ENCODE peak calls at places on chromosomes 11 and 22, in eight cellular contexts. One of them, this sample, is unnamed.

GRCh38 chr11:86812322-86812670 is 12.0 kb downstream of the PRSS23 start:
- DNase-seq in globus pallidus: no peak
- DNase-seq in mesenchymal stem cell: no peak
- DNase-seq in substantia nigra: no peak
- DNase-seq in left ventricle myocardium superior: no peak
- DNase-seq in tibial nerve: no peak
- DNase-seq in iPS-NIHi11: no peak
- DNase-seq in effector memory CD8-positive, alpha-beta T cell: no peak
- DNase-seq in this sample: no peak

GRCh38 chr11:119700536-119701346 is 28.3 kb downstream of the NECTIN1 start:
- DNase-seq in globus pallidus: no peak
- DNase-seq in mesenchymal stem cell: no peak
- DNase-seq in substantia nigra: no peak
- DNase-seq in left ventricle myocardium superior: no peak
- DNase-seq in tibial nerve: no peak
- DNase-seq in iPS-NIHi11: no peak
- DNase-seq in effector memory CD8-positive, alpha-beta T cell: no peak
- DNase-seq in this sample: no peak

GRCh38 chr11:17734986-17735822 is 623 bp downstream of the KCNC1 start:
- DNase-seq in globus pallidus: peak; percentile 31
- DNase-seq in mesenchymal stem cell: peak; percentile 78
- DNase-seq in substantia nigra: peak; percentile 48
- DNase-seq in left ventricle myocardium superior: peak; percentile 84
- DNase-seq in tibial nerve: peak; percentile 24
- DNase-seq in iPS-NIHi11: peak; percentile 91
- DNase-seq in effector memory CD8-positive, alpha-beta T cell: no peak
- DNase-seq in this sample: peak; percentile 87

GRCh38 chr22:36871669-36872081 is 10.9 kb downstream of the NCF4 start:
- DNase-seq in globus pallidus: no peak
- DNase-seq in mesenchymal stem cell: no peak
- DNase-seq in substantia nigra: no peak
- DNase-seq in left ventricle myocardium superior: no peak
- DNase-seq in tibial nerve: no peak
- DNase-seq in iPS-NIHi11: peak; percentile 70
- DNase-seq in effector memory CD8-positive, alpha-beta T cell: no peak
- DNase-seq in this sample: peak; percentile 30

GRCh38 chr22:43387815-43388214 is 24.0 kb upstream of the MPPED1 start:
- DNase-seq in globus pallidus: no peak
- DNase-seq in mesenchymal stem cell: no peak
- DNase-seq in substantia nigra: no peak
- DNase-seq in left ventricle myocardium superior: no peak
- DNase-seq in tibial nerve: no peak
- DNase-seq in iPS-NIHi11: no peak
- DNase-seq in effector memory CD8-positive, alpha-beta T cell: no peak
- DNase-seq in this sample: no peak

GRCh38 chr11:61026121-61027031 is 54.9 kb downstream of the CD6 start:
- DNase-seq in globus pallidus: peak; percentile 35
- DNase-seq in mesenchymal stem cell: no peak
- DNase-seq in substantia nigra: no peak
- DNase-seq in left ventricle myocardium superior: no peak
- DNase-seq in tibial nerve: no peak
- DNase-seq in iPS-NIHi11: no peak
- DNase-seq in effector memory CD8-positive, alpha-beta T cell: no peak
- DNase-seq in this sample: no peak

GRCh38 chr11:1817511-1817910 is 17.3 kb upstream of the SYT8 start:
- DNase-seq in globus pallidus: no peak
- DNase-seq in mesenchymal stem cell: no peak
- DNase-seq in substantia nigra: no peak
- DNase-seq in left ventricle myocardium superior: no peak
- DNase-seq in tibial nerve: no peak
- DNase-seq in iPS-NIHi11: no peak
- DNase-seq in effector memory CD8-positive, alpha-beta T cell: no peak
- DNase-seq in this sample: no peak

GRCh38 chr11:11074686-11075370 is 217.0 kb upstream of the ZBED5 start:
- DNase-seq in globus pallidus: no peak
- DNase-seq in mesenchymal stem cell: no peak
- DNase-seq in substantia nigra: no peak
- DNase-seq in left ventricle myocardium superior: no peak
- DNase-seq in tibial nerve: no peak
- DNase-seq in iPS-NIHi11: no peak
- DNase-seq in effector memory CD8-positive, alpha-beta T cell: no peak
- DNase-seq in this sample: no peak

GRCh38 chr11:36095716-36096115 is 151.9 kb downstream of the LDLRAD3 start:
- DNase-seq in globus pallidus: no peak
- DNase-seq in mesenchymal stem cell: peak; percentile 81
- DNase-seq in substantia nigra: no peak
- DNase-seq in left ventricle myocardium superior: no peak
- DNase-seq in tibial nerve: no peak
- DNase-seq in iPS-NIHi11: no peak
- DNase-seq in effector memory CD8-positive, alpha-beta T cell: no peak
- DNase-seq in this sample: no peak

GRCh38 chr11:130631119-130631518 is 182.7 kb downstream of the ADAMTS15 start:
- DNase-seq in globus pallidus: no peak
- DNase-seq in mesenchymal stem cell: peak; percentile 88
- DNase-seq in substantia nigra: no peak
- DNase-seq in left ventricle myocardium superior: no peak
- DNase-seq in tibial nerve: no peak
- DNase-seq in iPS-NIHi11: no peak
- DNase-seq in effector memory CD8-positive, alpha-beta T cell: no peak
- DNase-seq in this sample: no peak

GRCh38 chr11:118910309-118911112 is 15.2 kb downstream of the BCL9L start:
- DNase-seq in globus pallidus: peak; percentile 69
- DNase-seq in mesenchymal stem cell: peak; percentile 97
- DNase-seq in substantia nigra: peak; percentile 60
- DNase-seq in left ventricle myocardium superior: peak; percentile 89
- DNase-seq in tibial nerve: peak; percentile 59
- DNase-seq in iPS-NIHi11: peak; percentile 75
- DNase-seq in effector memory CD8-positive, alpha-beta T cell: no peak
- DNase-seq in this sample: peak; percentile 92

GRCh38 chr11:104668797-104669463 is 229.3 kb downstream of the CASP12 start:
- DNase-seq in globus pallidus: no peak
- DNase-seq in mesenchymal stem cell: peak; percentile 90
- DNase-seq in substantia nigra: no peak
- DNase-seq in left ventricle myocardium superior: no peak
- DNase-seq in tibial nerve: no peak
- DNase-seq in iPS-NIHi11: no peak
- DNase-seq in effector memory CD8-positive, alpha-beta T cell: no peak
- DNase-seq in this sample: no peak

GRCh38 chr22:46052801-46053562 is 76.0 kb upstream of the WNT7B start:
- DNase-seq in globus pallidus: peak; percentile 63
- DNase-seq in mesenchymal stem cell: no peak
- DNase-seq in substantia nigra: no peak
- DNase-seq in left ventricle myocardium superior: peak; percentile 75
- DNase-seq in tibial nerve: no peak
- DNase-seq in iPS-NIHi11: no peak
- DNase-seq in effector memory CD8-positive, alpha-beta T cell: no peak
- DNase-seq in this sample: no peak

GRCh38 chr22:37420656-37421467 is 6.4 kb downstream of the ELFN2 start:
- DNase-seq in globus pallidus: no peak
- DNase-seq in mesenchymal stem cell: peak; percentile 25
- DNase-seq in substantia nigra: no peak
- DNase-seq in left ventricle myocardium superior: no peak
- DNase-seq in tibial nerve: peak; percentile 65
- DNase-seq in iPS-NIHi11: no peak
- DNase-seq in effector memory CD8-positive, alpha-beta T cell: no peak
- DNase-seq in this sample: peak; percentile 40

GRCh38 chr11:5288912-5289525 is 12.7 kb downstream of the OR51B4 start:
- DNase-seq in globus pallidus: no peak
- DNase-seq in mesenchymal stem cell: peak; percentile 6
- DNase-seq in substantia nigra: no peak
- DNase-seq in left ventricle myocardium superior: no peak
- DNase-seq in tibial nerve: no peak
- DNase-seq in iPS-NIHi11: no peak
- DNase-seq in effector memory CD8-positive, alpha-beta T cell: no peak
- DNase-seq in this sample: no peak

GRCh38 chr11:2805388-2806057 is 80.1 kb downstream of the CDKN1C start:
- DNase-seq in globus pallidus: no peak
- DNase-seq in mesenchymal stem cell: no peak
- DNase-seq in substantia nigra: no peak
- DNase-seq in left ventricle myocardium superior: no peak
- DNase-seq in tibial nerve: no peak
- DNase-seq in iPS-NIHi11: no peak
- DNase-seq in effector memory CD8-positive, alpha-beta T cell: no peak
- DNase-seq in this sample: no peak

GRCh38 chr11:77705195-77705876 is 67.7 kb upstream of the CLNS1A start:
- DNase-seq in globus pallidus: no peak
- DNase-seq in mesenchymal stem cell: peak; percentile 40
- DNase-seq in substantia nigra: no peak
- DNase-seq in left ventricle myocardium superior: no peak
- DNase-seq in tibial nerve: no peak
- DNase-seq in iPS-NIHi11: no peak
- DNase-seq in effector memory CD8-positive, alpha-beta T cell: no peak
- DNase-seq in this sample: peak; percentile 5

GRCh38 chr11:9016916-9017642 is 13.3 kb upstream of the NRIP3 start:
- DNase-seq in globus pallidus: no peak
- DNase-seq in mesenchymal stem cell: no peak
- DNase-seq in substantia nigra: no peak
- DNase-seq in left ventricle myocardium superior: no peak
- DNase-seq in tibial nerve: no peak
- DNase-seq in iPS-NIHi11: no peak
- DNase-seq in effector memory CD8-positive, alpha-beta T cell: no peak
- DNase-seq in this sample: no peak

This sample was measured in GM23338.